ENCODE peak calls at places on chromosome 5, in six cellular contexts. G, W, E, J, X and C are unnamed samples.

GRCh38 chr5:150112211-150113046 is 26.1 kb upstream of the CSF1R start:
- DNase-seq in X (peak), E (peak), J (peak), G (no peak), W (no peak), C (no peak)

GRCh38 chr5:169100735-169101075 is 200.2 kb downstream of the SLIT3 start:
- DNase-seq in G (no peak), X (peak), E (peak), W (no peak), J (peak), C (no peak)

GRCh38 chr5:154375331-154376008 is 70.3 kb upstream of the SAP30L start:
- DNase-seq in E (no peak), J (peak), X (peak), G (no peak), W (no peak), C (no peak)

GRCh38 chr5:52148679-52149078 is 639.0 kb upstream of the ITGA1 start:
- DNase-seq in G (no peak), X (no peak), J (no peak), E (no peak), W (no peak), C (no peak)

GRCh38 chr5:141430332-141431113 is at the start of gene PCDHGA12:
- DNase-seq in E (no peak), J (peak), X (peak), G (no peak), W (no peak), C (peak)

GRCh38 chr5:141121563-141121962 is at the start of gene PCDHB4:
- DNase-seq in G (peak), X (no peak), W (no peak), J (no peak), E (no peak), C (peak)

GRCh38 chr5:169511708-169512107 is 71.9 kb upstream of the SPDL1 start:
- DNase-seq in J (no peak), W (no peak), E (no peak), G (no peak), X (no peak), C (no peak)

GRCh38 chr5:10289991-10290390 is 17.7 kb downstream of the CMBL start:
- DNase-seq in G (no peak), E (no peak), W (no peak), J (no peak), X (no peak), C (no peak)

GRCh38 chr5:111741270-111741669 is 15.7 kb downstream of the NREP start:
- DNase-seq in J (no peak), X (no peak), W (no peak), E (no peak), G (no peak), C (no peak)

GRCh38 chr5:119476341-119476740 is 24.0 kb downstream of the HSD17B4 start:
- DNase-seq in W (no peak), J (no peak), G (no peak), X (no peak), E (no peak), C (peak)

GRCh38 chr5:122008061-122008460 is 46.3 kb downstream of the SRFBP1 start:
- DNase-seq in E (no peak), J (no peak), G (no peak), X (no peak), W (no peak), C (no peak)

GRCh38 chr5:81751009-81751835 is at the start of gene SSBP2:
- DNase-seq in J (peak), G (peak), W (peak), E (peak), X (peak), C (peak)